ENCODE peak calls at places on chromosomes 13 and 19, in nine cellular contexts. H is astrocyte of the hippocampus; J is activated T-helper 9 cell treated with anti-CD3 and anti-CD28 coated beads, Interleukin-2, amount 50 U/mL, for 16 hours; A is ascending aorta; W is dermis blood vessel endothelial cell; T is CD4-positive, alpha-beta T cell; X is smooth muscle cell of the brain vasculature; G is AG10803; F is foreskin fibroblast. Q is an unnamed sample.

GRCh38 chr13:82678052-82678451 is 1204.2 kb downstream of the SLITRK1 start:
- DNase-seq in H (no peak), G (no peak), F (no peak), W (no peak), A (no peak), T (no peak), X (no peak), J (no peak), Q (no peak)

GRCh38 chr13:98912846-98913245 is 65.0 kb downstream of the DOCK9 start:
- DNase-seq in X (no peak), T (no peak), F (no peak), W (no peak), G (no peak), A (no peak), H (no peak), J (no peak), Q (no peak)

GRCh38 chr13:37409756-37410155 is 188.8 kb downstream of the POSTN start:
- DNase-seq in J (no peak), W (no peak), G (peak), X (no peak), F (peak), H (peak), T (no peak), A (no peak), Q (peak)

GRCh38 chr19:7337380-7338194 is 11.2 kb upstream of the ARHGEF18 start:
- DNase-seq in T (no peak), X (no peak), G (no peak), W (no peak), F (no peak), A (no peak), J (no peak), H (no peak), Q (no peak)

GRCh38 chr13:41428155-41428554 is 29.2 kb upstream of the RGCC start:
- DNase-seq in F (no peak), J (peak), X (no peak), T (no peak), H (peak), G (no peak), W (peak), A (no peak), Q (peak)

GRCh38 chr19:41548954-41549688 is 26.8 kb upstream of the CEACAM21 start:
- DNase-seq in W (peak), T (no peak), A (no peak), G (no peak), X (no peak), H (no peak), F (no peak), J (peak), Q (peak)

GRCh38 chr13:78784017-78784745 is 125.2 kb upstream of the OBI1 start:
- DNase-seq in J (no peak), X (no peak), W (no peak), H (no peak), F (no peak), T (no peak), A (no peak), G (no peak), Q (no peak)

GRCh38 chr19:7242601-7243258 is 51.5 kb downstream of the INSR start:
- DNase-seq in W (peak), H (peak), J (no peak), G (peak), A (peak), F (peak), T (no peak), X (peak), Q (no peak)

GRCh38 chr19:35153701-35154534 is 617 bp upstream of the FXYD5 start:
- DNase-seq in G (peak), W (peak), J (peak), A (no peak), F (peak), X (no peak), T (peak), H (peak), Q (peak)

GRCh38 chr19:52993342-52994178 is 20.2 kb upstream of the ERVV-1 start:
- DNase-seq in A (peak), J (peak), G (peak), W (peak), T (peak), X (peak), F (peak), H (peak), Q (peak)

GRCh38 chr19:46718934-46719551 is 2.1 kb upstream of the PRKD2 start:
- DNase-seq in T (no peak), A (no peak), J (no peak), G (no peak), F (no peak), X (no peak), H (no peak), W (no peak), Q (no peak)

GRCh38 chr19:30450101-30450500 is 77.9 kb downstream of the ZNF536 start:
- DNase-seq in W (peak), X (no peak), T (no peak), A (no peak), F (no peak), G (peak), H (peak), J (no peak), Q (peak)

GRCh38 chr13:40175639-40176038 is 490.8 kb downstream of the FOXO1 start:
- DNase-seq in T (no peak), W (no peak), A (no peak), H (no peak), X (no peak), J (no peak), F (no peak), G (peak), Q (no peak)

GRCh38 chr13:110454227-110454859 is 107.2 kb downstream of the RAB20 start:
- DNase-seq in T (no peak), A (no peak), W (no peak), X (no peak), J (no peak), H (no peak), F (no peak), G (no peak), Q (no peak)

GRCh38 chr19:54335164-54335563 is 3.8 kb downstream of the LILRA4 start:
- DNase-seq in J (no peak), W (no peak), G (no peak), F (no peak), A (no peak), T (no peak), H (no peak), X (no peak), Q (no peak)

GRCh38 chr13:99119686-99120085 is 81.0 kb upstream of the UBAC2 start:
- DNase-seq in A (no peak), F (no peak), J (peak), W (no peak), G (no peak), T (no peak), X (no peak), H (no peak), Q (no peak)

GRCh38 chr13:29384466-29384865 is 211.0 kb downstream of the SLC7A1 start:
- DNase-seq in T (no peak), W (no peak), A (no peak), G (no peak), X (no peak), J (no peak), F (no peak), H (no peak), Q (no peak)

GRCh38 chr13:33611016-33611805 is 206.7 kb upstream of the RFC3 start:
- DNase-seq in W (peak), J (no peak), A (peak), F (no peak), T (no peak), H (peak), G (no peak), X (peak), Q (peak)

GRCh38 chr19:47021536-47022139 is 2.0 kb downstream of the NPAS1 start:
- DNase-seq in T (no peak), A (no peak), F (no peak), X (no peak), H (peak), J (no peak), W (peak), G (peak), Q (no peak)

Q was measured in A673.